ENCODE peak calls at places on chromosomes 7 and 10, in six cellular contexts. One of them, this sample, is unnamed.

GRCh38 chr7:24283900-24284698 is at the start of gene NPY:
- DNase-seq in stimulated activated naive CD8-positive, alpha-beta T cell treated with anti-CD3 and anti-CD28 coated beads, Interleukin-15, Interleukin-2, amounts not matched to agents 100 U/mL and 50 U/mL, for 24 hours: peak; percentile 24
- DNase-seq in CD4-positive, alpha-beta memory T cell: no peak
- DNase-seq in DMS79 treated with DMSO at 0.1 percent for 48 hours: peak; percentile 51
- DNase-seq in activated CD4-positive, alpha-beta T cell treated with anti-CD3 and anti-CD28 coated beads for 24 hours: no peak
- DNase-seq in stimulated activated CD8-positive, alpha-beta memory T cell treated with anti-CD3 and anti-CD28 coated beads, Interleukin-2, amount 100 ng/mL, for 48 hours: no peak
- DNase-seq in this sample: no peak

GRCh38 chr7:103010220-103010607 is 64.4 kb downstream of the FBXL13 start:
- DNase-seq in stimulated activated naive CD8-positive, alpha-beta T cell treated with anti-CD3 and anti-CD28 coated beads, Interleukin-15, Interleukin-2, amounts not matched to agents 100 U/mL and 50 U/mL, for 24 hours: no peak
- DNase-seq in CD4-positive, alpha-beta memory T cell: no peak
- DNase-seq in DMS79 treated with DMSO at 0.1 percent for 48 hours: no peak
- DNase-seq in activated CD4-positive, alpha-beta T cell treated with anti-CD3 and anti-CD28 coated beads for 24 hours: no peak
- DNase-seq in stimulated activated CD8-positive, alpha-beta memory T cell treated with anti-CD3 and anti-CD28 coated beads, Interleukin-2, amount 100 ng/mL, for 48 hours: no peak
- DNase-seq in this sample: no peak

GRCh38 chr10:78634835-78635234 is 433.9 kb upstream of the ZMIZ1 start:
- DNase-seq in stimulated activated naive CD8-positive, alpha-beta T cell treated with anti-CD3 and anti-CD28 coated beads, Interleukin-15, Interleukin-2, amounts not matched to agents 100 U/mL and 50 U/mL, for 24 hours: no peak
- DNase-seq in CD4-positive, alpha-beta memory T cell: no peak
- DNase-seq in DMS79 treated with DMSO at 0.1 percent for 48 hours: no peak
- DNase-seq in activated CD4-positive, alpha-beta T cell treated with anti-CD3 and anti-CD28 coated beads for 24 hours: no peak
- DNase-seq in stimulated activated CD8-positive, alpha-beta memory T cell treated with anti-CD3 and anti-CD28 coated beads, Interleukin-2, amount 100 ng/mL, for 48 hours: no peak
- DNase-seq in this sample: no peak

GRCh38 chr10:62069452-62070191 is 168.1 kb downstream of the ARID5B start:
- DNase-seq in stimulated activated naive CD8-positive, alpha-beta T cell treated with anti-CD3 and anti-CD28 coated beads, Interleukin-15, Interleukin-2, amounts not matched to agents 100 U/mL and 50 U/mL, for 24 hours: no peak
- DNase-seq in CD4-positive, alpha-beta memory T cell: no peak
- DNase-seq in DMS79 treated with DMSO at 0.1 percent for 48 hours: no peak
- DNase-seq in activated CD4-positive, alpha-beta T cell treated with anti-CD3 and anti-CD28 coated beads for 24 hours: no peak
- DNase-seq in stimulated activated CD8-positive, alpha-beta memory T cell treated with anti-CD3 and anti-CD28 coated beads, Interleukin-2, amount 100 ng/mL, for 48 hours: no peak
- DNase-seq in this sample: no peak

GRCh38 chr7:48052748-48053147 is 17.4 kb downstream of the C7orf57 start:
- DNase-seq in stimulated activated naive CD8-positive, alpha-beta T cell treated with anti-CD3 and anti-CD28 coated beads, Interleukin-15, Interleukin-2, amounts not matched to agents 100 U/mL and 50 U/mL, for 24 hours: no peak
- DNase-seq in CD4-positive, alpha-beta memory T cell: no peak
- DNase-seq in DMS79 treated with DMSO at 0.1 percent for 48 hours: no peak
- DNase-seq in activated CD4-positive, alpha-beta T cell treated with anti-CD3 and anti-CD28 coated beads for 24 hours: no peak
- DNase-seq in stimulated activated CD8-positive, alpha-beta memory T cell treated with anti-CD3 and anti-CD28 coated beads, Interleukin-2, amount 100 ng/mL, for 48 hours: no peak
- DNase-seq in this sample: no peak

GRCh38 chr10:79378647-79379511 is 31.6 kb downstream of the PPIF start:
- DNase-seq in stimulated activated naive CD8-positive, alpha-beta T cell treated with anti-CD3 and anti-CD28 coated beads, Interleukin-15, Interleukin-2, amounts not matched to agents 100 U/mL and 50 U/mL, for 24 hours: no peak
- DNase-seq in CD4-positive, alpha-beta memory T cell: no peak
- DNase-seq in DMS79 treated with DMSO at 0.1 percent for 48 hours: no peak
- DNase-seq in activated CD4-positive, alpha-beta T cell treated with anti-CD3 and anti-CD28 coated beads for 24 hours: no peak
- DNase-seq in stimulated activated CD8-positive, alpha-beta memory T cell treated with anti-CD3 and anti-CD28 coated beads, Interleukin-2, amount 100 ng/mL, for 48 hours: no peak
- DNase-seq in this sample: no peak

GRCh38 chr7:63023182-63023787 is 975.4 kb upstream of the ZNF722 start:
- DNase-seq in stimulated activated naive CD8-positive, alpha-beta T cell treated with anti-CD3 and anti-CD28 coated beads, Interleukin-15, Interleukin-2, amounts not matched to agents 100 U/mL and 50 U/mL, for 24 hours: no peak
- DNase-seq in CD4-positive, alpha-beta memory T cell: no peak
- DNase-seq in DMS79 treated with DMSO at 0.1 percent for 48 hours: no peak
- DNase-seq in activated CD4-positive, alpha-beta T cell treated with anti-CD3 and anti-CD28 coated beads for 24 hours: no peak
- DNase-seq in stimulated activated CD8-positive, alpha-beta memory T cell treated with anti-CD3 and anti-CD28 coated beads, Interleukin-2, amount 100 ng/mL, for 48 hours: no peak
- DNase-seq in this sample: no peak

GRCh38 chr10:112517381-112517976 is 70.5 kb downstream of the VTI1A start:
- DNase-seq in stimulated activated naive CD8-positive, alpha-beta T cell treated with anti-CD3 and anti-CD28 coated beads, Interleukin-15, Interleukin-2, amounts not matched to agents 100 U/mL and 50 U/mL, for 24 hours: no peak
- DNase-seq in CD4-positive, alpha-beta memory T cell: no peak
- DNase-seq in DMS79 treated with DMSO at 0.1 percent for 48 hours: no peak
- DNase-seq in activated CD4-positive, alpha-beta T cell treated with anti-CD3 and anti-CD28 coated beads for 24 hours: no peak
- DNase-seq in stimulated activated CD8-positive, alpha-beta memory T cell treated with anti-CD3 and anti-CD28 coated beads, Interleukin-2, amount 100 ng/mL, for 48 hours: no peak
- DNase-seq in this sample: no peak

GRCh38 chr10:92290076-92290836 is 622 bp downstream of the CPEB3 start:
- DNase-seq in stimulated activated naive CD8-positive, alpha-beta T cell treated with anti-CD3 and anti-CD28 coated beads, Interleukin-15, Interleukin-2, amounts not matched to agents 100 U/mL and 50 U/mL, for 24 hours: peak; percentile 50
- DNase-seq in CD4-positive, alpha-beta memory T cell: peak; percentile 60
- DNase-seq in DMS79 treated with DMSO at 0.1 percent for 48 hours: peak; percentile 36
- DNase-seq in activated CD4-positive, alpha-beta T cell treated with anti-CD3 and anti-CD28 coated beads for 24 hours: no peak
- DNase-seq in stimulated activated CD8-positive, alpha-beta memory T cell treated with anti-CD3 and anti-CD28 coated beads, Interleukin-2, amount 100 ng/mL, for 48 hours: peak; percentile 16
- DNase-seq in this sample: peak; percentile 51

GRCh38 chr7:1311406-1312097 is 78.9 kb downstream of the UNCX start:
- DNase-seq in stimulated activated naive CD8-positive, alpha-beta T cell treated with anti-CD3 and anti-CD28 coated beads, Interleukin-15, Interleukin-2, amounts not matched to agents 100 U/mL and 50 U/mL, for 24 hours: no peak
- DNase-seq in CD4-positive, alpha-beta memory T cell: no peak
- DNase-seq in DMS79 treated with DMSO at 0.1 percent for 48 hours: no peak
- DNase-seq in activated CD4-positive, alpha-beta T cell treated with anti-CD3 and anti-CD28 coated beads for 24 hours: no peak
- DNase-seq in stimulated activated CD8-positive, alpha-beta memory T cell treated with anti-CD3 and anti-CD28 coated beads, Interleukin-2, amount 100 ng/mL, for 48 hours: no peak
- DNase-seq in this sample: no peak

GRCh38 chr10:43781480-43782361 is 133.0 kb upstream of the ZNF32 start:
- DNase-seq in stimulated activated naive CD8-positive, alpha-beta T cell treated with anti-CD3 and anti-CD28 coated beads, Interleukin-15, Interleukin-2, amounts not matched to agents 100 U/mL and 50 U/mL, for 24 hours: peak; percentile 59
- DNase-seq in CD4-positive, alpha-beta memory T cell: no peak
- DNase-seq in DMS79 treated with DMSO at 0.1 percent for 48 hours: no peak
- DNase-seq in activated CD4-positive, alpha-beta T cell treated with anti-CD3 and anti-CD28 coated beads for 24 hours: peak; percentile 20
- DNase-seq in stimulated activated CD8-positive, alpha-beta memory T cell treated with anti-CD3 and anti-CD28 coated beads, Interleukin-2, amount 100 ng/mL, for 48 hours: peak; percentile 15
- DNase-seq in this sample: peak; percentile 3

GRCh38 chr10:116850058-116850611 is 836 bp downstream of the ENO4 start:
- DNase-seq in stimulated activated naive CD8-positive, alpha-beta T cell treated with anti-CD3 and anti-CD28 coated beads, Interleukin-15, Interleukin-2, amounts not matched to agents 100 U/mL and 50 U/mL, for 24 hours: no peak
- DNase-seq in CD4-positive, alpha-beta memory T cell: no peak
- DNase-seq in DMS79 treated with DMSO at 0.1 percent for 48 hours: no peak
- DNase-seq in activated CD4-positive, alpha-beta T cell treated with anti-CD3 and anti-CD28 coated beads for 24 hours: no peak
- DNase-seq in stimulated activated CD8-positive, alpha-beta memory T cell treated with anti-CD3 and anti-CD28 coated beads, Interleukin-2, amount 100 ng/mL, for 48 hours: no peak
- DNase-seq in this sample: no peak

GRCh38 chr10:58302259-58302658 is 32.5 kb upstream of the UBE2D1 start:
- DNase-seq in stimulated activated naive CD8-positive, alpha-beta T cell treated with anti-CD3 and anti-CD28 coated beads, Interleukin-15, Interleukin-2, amounts not matched to agents 100 U/mL and 50 U/mL, for 24 hours: no peak
- DNase-seq in CD4-positive, alpha-beta memory T cell: no peak
- DNase-seq in DMS79 treated with DMSO at 0.1 percent for 48 hours: no peak
- DNase-seq in activated CD4-positive, alpha-beta T cell treated with anti-CD3 and anti-CD28 coated beads for 24 hours: no peak
- DNase-seq in stimulated activated CD8-positive, alpha-beta memory T cell treated with anti-CD3 and anti-CD28 coated beads, Interleukin-2, amount 100 ng/mL, for 48 hours: no peak
- DNase-seq in this sample: no peak

GRCh38 chr7:31782411-31782991 is 95.5 kb downstream of the PPP1R17 start:
- DNase-seq in stimulated activated naive CD8-positive, alpha-beta T cell treated with anti-CD3 and anti-CD28 coated beads, Interleukin-15, Interleukin-2, amounts not matched to agents 100 U/mL and 50 U/mL, for 24 hours: no peak
- DNase-seq in CD4-positive, alpha-beta memory T cell: no peak
- DNase-seq in DMS79 treated with DMSO at 0.1 percent for 48 hours: no peak
- DNase-seq in activated CD4-positive, alpha-beta T cell treated with anti-CD3 and anti-CD28 coated beads for 24 hours: no peak
- DNase-seq in stimulated activated CD8-positive, alpha-beta memory T cell treated with anti-CD3 and anti-CD28 coated beads, Interleukin-2, amount 100 ng/mL, for 48 hours: no peak
- DNase-seq in this sample: peak; percentile 52

GRCh38 chr10:6136215-6137201 is 47.7 kb downstream of the RBM17 start:
- DNase-seq in stimulated activated naive CD8-positive, alpha-beta T cell treated with anti-CD3 and anti-CD28 coated beads, Interleukin-15, Interleukin-2, amounts not matched to agents 100 U/mL and 50 U/mL, for 24 hours: peak; percentile 79
- DNase-seq in CD4-positive, alpha-beta memory T cell: peak; percentile 61
- DNase-seq in DMS79 treated with DMSO at 0.1 percent for 48 hours: no peak
- DNase-seq in activated CD4-positive, alpha-beta T cell treated with anti-CD3 and anti-CD28 coated beads for 24 hours: no peak
- DNase-seq in stimulated activated CD8-positive, alpha-beta memory T cell treated with anti-CD3 and anti-CD28 coated beads, Interleukin-2, amount 100 ng/mL, for 48 hours: peak; percentile 38
- DNase-seq in this sample: no peak

GRCh38 chr10:499991-500390 is 189.5 kb downstream of the DIP2C start:
- DNase-seq in stimulated activated naive CD8-positive, alpha-beta T cell treated with anti-CD3 and anti-CD28 coated beads, Interleukin-15, Interleukin-2, amounts not matched to agents 100 U/mL and 50 U/mL, for 24 hours: no peak
- DNase-seq in CD4-positive, alpha-beta memory T cell: no peak
- DNase-seq in DMS79 treated with DMSO at 0.1 percent for 48 hours: no peak
- DNase-seq in activated CD4-positive, alpha-beta T cell treated with anti-CD3 and anti-CD28 coated beads for 24 hours: no peak
- DNase-seq in stimulated activated CD8-positive, alpha-beta memory T cell treated with anti-CD3 and anti-CD28 coated beads, Interleukin-2, amount 100 ng/mL, for 48 hours: no peak
- DNase-seq in this sample: no peak

GRCh38 chr10:47366731-47367460 is 17.2 kb downstream of the ZNF488 start:
- DNase-seq in stimulated activated naive CD8-positive, alpha-beta T cell treated with anti-CD3 and anti-CD28 coated beads, Interleukin-15, Interleukin-2, amounts not matched to agents 100 U/mL and 50 U/mL, for 24 hours: no peak
- DNase-seq in CD4-positive, alpha-beta memory T cell: no peak
- DNase-seq in DMS79 treated with DMSO at 0.1 percent for 48 hours: no peak
- DNase-seq in activated CD4-positive, alpha-beta T cell treated with anti-CD3 and anti-CD28 coated beads for 24 hours: no peak
- DNase-seq in stimulated activated CD8-positive, alpha-beta memory T cell treated with anti-CD3 and anti-CD28 coated beads, Interleukin-2, amount 100 ng/mL, for 48 hours: no peak
- DNase-seq in this sample: no peak

GRCh38 chr10:116849271-116850057 is at the start of gene ENO4:
- DNase-seq in stimulated activated naive CD8-positive, alpha-beta T cell treated with anti-CD3 and anti-CD28 coated beads, Interleukin-15, Interleukin-2, amounts not matched to agents 100 U/mL and 50 U/mL, for 24 hours: peak; percentile 5
- DNase-seq in CD4-positive, alpha-beta memory T cell: no peak
- DNase-seq in DMS79 treated with DMSO at 0.1 percent for 48 hours: peak; percentile 70
- DNase-seq in activated CD4-positive, alpha-beta T cell treated with anti-CD3 and anti-CD28 coated beads for 24 hours: no peak
- DNase-seq in stimulated activated CD8-positive, alpha-beta memory T cell treated with anti-CD3 and anti-CD28 coated beads, Interleukin-2, amount 100 ng/mL, for 48 hours: no peak
- DNase-seq in this sample: no peak

GRCh38 chr10:58781873-58782488 is 269.3 kb downstream of the BICC1 start:
- DNase-seq in stimulated activated naive CD8-positive, alpha-beta T cell treated with anti-CD3 and anti-CD28 coated beads, Interleukin-15, Interleukin-2, amounts not matched to agents 100 U/mL and 50 U/mL, for 24 hours: no peak
- DNase-seq in CD4-positive, alpha-beta memory T cell: no peak
- DNase-seq in DMS79 treated with DMSO at 0.1 percent for 48 hours: no peak
- DNase-seq in activated CD4-positive, alpha-beta T cell treated with anti-CD3 and anti-CD28 coated beads for 24 hours: no peak
- DNase-seq in stimulated activated CD8-positive, alpha-beta memory T cell treated with anti-CD3 and anti-CD28 coated beads, Interleukin-2, amount 100 ng/mL, for 48 hours: no peak
- DNase-seq in this sample: peak; percentile 23

GRCh38 chr10:62166331-62167154 is 102.1 kb downstream of the RTKN2 start:
- DNase-seq in stimulated activated naive CD8-positive, alpha-beta T cell treated with anti-CD3 and anti-CD28 coated beads, Interleukin-15, Interleukin-2, amounts not matched to agents 100 U/mL and 50 U/mL, for 24 hours: no peak
- DNase-seq in CD4-positive, alpha-beta memory T cell: no peak
- DNase-seq in DMS79 treated with DMSO at 0.1 percent for 48 hours: no peak
- DNase-seq in activated CD4-positive, alpha-beta T cell treated with anti-CD3 and anti-CD28 coated beads for 24 hours: no peak
- DNase-seq in stimulated activated CD8-positive, alpha-beta memory T cell treated with anti-CD3 and anti-CD28 coated beads, Interleukin-2, amount 100 ng/mL, for 48 hours: no peak
- DNase-seq in this sample: no peak

GRCh38 chr7:158827411-158828342 is 1.6 kb downstream of the ESYT2 start:
- DNase-seq in stimulated activated naive CD8-positive, alpha-beta T cell treated with anti-CD3 and anti-CD28 coated beads, Interleukin-15, Interleukin-2, amounts not matched to agents 100 U/mL and 50 U/mL, for 24 hours: peak; percentile 33
- DNase-seq in CD4-positive, alpha-beta memory T cell: peak; percentile 71
- DNase-seq in DMS79 treated with DMSO at 0.1 percent for 48 hours: no peak
- DNase-seq in activated CD4-positive, alpha-beta T cell treated with anti-CD3 and anti-CD28 coated beads for 24 hours: no peak
- DNase-seq in stimulated activated CD8-positive, alpha-beta memory T cell treated with anti-CD3 and anti-CD28 coated beads, Interleukin-2, amount 100 ng/mL, for 48 hours: no peak
- DNase-seq in this sample: peak; percentile 29

GRCh38 chr7:130420943-130421578 is 19.8 kb downstream of the CEP41 start:
- DNase-seq in stimulated activated naive CD8-positive, alpha-beta T cell treated with anti-CD3 and anti-CD28 coated beads, Interleukin-15, Interleukin-2, amounts not matched to agents 100 U/mL and 50 U/mL, for 24 hours: no peak
- DNase-seq in CD4-positive, alpha-beta memory T cell: no peak
- DNase-seq in DMS79 treated with DMSO at 0.1 percent for 48 hours: peak; percentile 93
- DNase-seq in activated CD4-positive, alpha-beta T cell treated with anti-CD3 and anti-CD28 coated beads for 24 hours: no peak
- DNase-seq in stimulated activated CD8-positive, alpha-beta memory T cell treated with anti-CD3 and anti-CD28 coated beads, Interleukin-2, amount 100 ng/mL, for 48 hours: no peak
- DNase-seq in this sample: no peak

GRCh38 chr7:127905491-127906330 is 125.5 kb downstream of the LRRC4 start:
- DNase-seq in stimulated activated naive CD8-positive, alpha-beta T cell treated with anti-CD3 and anti-CD28 coated beads, Interleukin-15, Interleukin-2, amounts not matched to agents 100 U/mL and 50 U/mL, for 24 hours: no peak
- DNase-seq in CD4-positive, alpha-beta memory T cell: no peak
- DNase-seq in DMS79 treated with DMSO at 0.1 percent for 48 hours: no peak
- DNase-seq in activated CD4-positive, alpha-beta T cell treated with anti-CD3 and anti-CD28 coated beads for 24 hours: no peak
- DNase-seq in stimulated activated CD8-positive, alpha-beta memory T cell treated with anti-CD3 and anti-CD28 coated beads, Interleukin-2, amount 100 ng/mL, for 48 hours: no peak
- DNase-seq in this sample: no peak

GRCh38 chr10:24481241-24481640 is 242.4 kb downstream of the ARHGAP21 start:
- DNase-seq in stimulated activated naive CD8-positive, alpha-beta T cell treated with anti-CD3 and anti-CD28 coated beads, Interleukin-15, Interleukin-2, amounts not matched to agents 100 U/mL and 50 U/mL, for 24 hours: no peak
- DNase-seq in CD4-positive, alpha-beta memory T cell: no peak
- DNase-seq in DMS79 treated with DMSO at 0.1 percent for 48 hours: no peak
- DNase-seq in activated CD4-positive, alpha-beta T cell treated with anti-CD3 and anti-CD28 coated beads for 24 hours: no peak
- DNase-seq in stimulated activated CD8-positive, alpha-beta memory T cell treated with anti-CD3 and anti-CD28 coated beads, Interleukin-2, amount 100 ng/mL, for 48 hours: no peak
- DNase-seq in this sample: no peak

GRCh38 chr7:28904539-28905143 is 53.5 kb downstream of the TRIL start:
- DNase-seq in stimulated activated naive CD8-positive, alpha-beta T cell treated with anti-CD3 and anti-CD28 coated beads, Interleukin-15, Interleukin-2, amounts not matched to agents 100 U/mL and 50 U/mL, for 24 hours: no peak
- DNase-seq in CD4-positive, alpha-beta memory T cell: no peak
- DNase-seq in DMS79 treated with DMSO at 0.1 percent for 48 hours: no peak
- DNase-seq in activated CD4-positive, alpha-beta T cell treated with anti-CD3 and anti-CD28 coated beads for 24 hours: no peak
- DNase-seq in stimulated activated CD8-positive, alpha-beta memory T cell treated with anti-CD3 and anti-CD28 coated beads, Interleukin-2, amount 100 ng/mL, for 48 hours: no peak
- DNase-seq in this sample: no peak

GRCh38 chr7:1679966-1680730 is 10.1 kb downstream of the ELFN1 start:
- DNase-seq in stimulated activated naive CD8-positive, alpha-beta T cell treated with anti-CD3 and anti-CD28 coated beads, Interleukin-15, Interleukin-2, amounts not matched to agents 100 U/mL and 50 U/mL, for 24 hours: no peak
- DNase-seq in CD4-positive, alpha-beta memory T cell: no peak
- DNase-seq in DMS79 treated with DMSO at 0.1 percent for 48 hours: no peak
- DNase-seq in activated CD4-positive, alpha-beta T cell treated with anti-CD3 and anti-CD28 coated beads for 24 hours: no peak
- DNase-seq in stimulated activated CD8-positive, alpha-beta memory T cell treated with anti-CD3 and anti-CD28 coated beads, Interleukin-2, amount 100 ng/mL, for 48 hours: no peak
- DNase-seq in this sample: no peak

GRCh38 chr10:49282306-49282705 is 16.7 kb upstream of the C10orf71 start:
- DNase-seq in stimulated activated naive CD8-positive, alpha-beta T cell treated with anti-CD3 and anti-CD28 coated beads, Interleukin-15, Interleukin-2, amounts not matched to agents 100 U/mL and 50 U/mL, for 24 hours: no peak
- DNase-seq in CD4-positive, alpha-beta memory T cell: no peak
- DNase-seq in DMS79 treated with DMSO at 0.1 percent for 48 hours: no peak
- DNase-seq in activated CD4-positive, alpha-beta T cell treated with anti-CD3 and anti-CD28 coated beads for 24 hours: no peak
- DNase-seq in stimulated activated CD8-positive, alpha-beta memory T cell treated with anti-CD3 and anti-CD28 coated beads, Interleukin-2, amount 100 ng/mL, for 48 hours: no peak
- DNase-seq in this sample: no peak

GRCh38 chr7:46747222-46747621 is 826.1 kb upstream of the IGFBP3 start:
- DNase-seq in stimulated activated naive CD8-positive, alpha-beta T cell treated with anti-CD3 and anti-CD28 coated beads, Interleukin-15, Interleukin-2, amounts not matched to agents 100 U/mL and 50 U/mL, for 24 hours: no peak
- DNase-seq in CD4-positive, alpha-beta memory T cell: no peak
- DNase-seq in DMS79 treated with DMSO at 0.1 percent for 48 hours: no peak
- DNase-seq in activated CD4-positive, alpha-beta T cell treated with anti-CD3 and anti-CD28 coated beads for 24 hours: no peak
- DNase-seq in stimulated activated CD8-positive, alpha-beta memory T cell treated with anti-CD3 and anti-CD28 coated beads, Interleukin-2, amount 100 ng/mL, for 48 hours: no peak
- DNase-seq in this sample: no peak

GRCh38 chr10:130786365-130786966 is 525.1 kb downstream of the TCERG1L start:
- DNase-seq in stimulated activated naive CD8-positive, alpha-beta T cell treated with anti-CD3 and anti-CD28 coated beads, Interleukin-15, Interleukin-2, amounts not matched to agents 100 U/mL and 50 U/mL, for 24 hours: no peak
- DNase-seq in CD4-positive, alpha-beta memory T cell: no peak
- DNase-seq in DMS79 treated with DMSO at 0.1 percent for 48 hours: no peak
- DNase-seq in activated CD4-positive, alpha-beta T cell treated with anti-CD3 and anti-CD28 coated beads for 24 hours: no peak
- DNase-seq in stimulated activated CD8-positive, alpha-beta memory T cell treated with anti-CD3 and anti-CD28 coated beads, Interleukin-2, amount 100 ng/mL, for 48 hours: no peak
- DNase-seq in this sample: no peak

GRCh38 chr10:52434734-52435133 is 120.7 kb downstream of the DKK1 start:
- DNase-seq in stimulated activated naive CD8-positive, alpha-beta T cell treated with anti-CD3 and anti-CD28 coated beads, Interleukin-15, Interleukin-2, amounts not matched to agents 100 U/mL and 50 U/mL, for 24 hours: no peak
- DNase-seq in CD4-positive, alpha-beta memory T cell: no peak
- DNase-seq in DMS79 treated with DMSO at 0.1 percent for 48 hours: no peak
- DNase-seq in activated CD4-positive, alpha-beta T cell treated with anti-CD3 and anti-CD28 coated beads for 24 hours: no peak
- DNase-seq in stimulated activated CD8-positive, alpha-beta memory T cell treated with anti-CD3 and anti-CD28 coated beads, Interleukin-2, amount 100 ng/mL, for 48 hours: no peak
- DNase-seq in this sample: no peak

GRCh38 chr10:94129393-94130130 is 135.8 kb downstream of the PLCE1 start:
- DNase-seq in stimulated activated naive CD8-positive, alpha-beta T cell treated with anti-CD3 and anti-CD28 coated beads, Interleukin-15, Interleukin-2, amounts not matched to agents 100 U/mL and 50 U/mL, for 24 hours: no peak
- DNase-seq in CD4-positive, alpha-beta memory T cell: no peak
- DNase-seq in DMS79 treated with DMSO at 0.1 percent for 48 hours: no peak
- DNase-seq in activated CD4-positive, alpha-beta T cell treated with anti-CD3 and anti-CD28 coated beads for 24 hours: no peak
- DNase-seq in stimulated activated CD8-positive, alpha-beta memory T cell treated with anti-CD3 and anti-CD28 coated beads, Interleukin-2, amount 100 ng/mL, for 48 hours: no peak
- DNase-seq in this sample: no peak

GRCh38 chr7:135714534-135715009 is 13.4 kb downstream of the SLC13A4 start:
- DNase-seq in stimulated activated naive CD8-positive, alpha-beta T cell treated with anti-CD3 and anti-CD28 coated beads, Interleukin-15, Interleukin-2, amounts not matched to agents 100 U/mL and 50 U/mL, for 24 hours: no peak
- DNase-seq in CD4-positive, alpha-beta memory T cell: no peak
- DNase-seq in DMS79 treated with DMSO at 0.1 percent for 48 hours: no peak
- DNase-seq in activated CD4-positive, alpha-beta T cell treated with anti-CD3 and anti-CD28 coated beads for 24 hours: no peak
- DNase-seq in stimulated activated CD8-positive, alpha-beta memory T cell treated with anti-CD3 and anti-CD28 coated beads, Interleukin-2, amount 100 ng/mL, for 48 hours: no peak
- DNase-seq in this sample: no peak

GRCh38 chr7:87361320-87361719 is 15.9 kb downstream of the CROT start:
- DNase-seq in stimulated activated naive CD8-positive, alpha-beta T cell treated with anti-CD3 and anti-CD28 coated beads, Interleukin-15, Interleukin-2, amounts not matched to agents 100 U/mL and 50 U/mL, for 24 hours: no peak
- DNase-seq in CD4-positive, alpha-beta memory T cell: no peak
- DNase-seq in DMS79 treated with DMSO at 0.1 percent for 48 hours: no peak
- DNase-seq in activated CD4-positive, alpha-beta T cell treated with anti-CD3 and anti-CD28 coated beads for 24 hours: no peak
- DNase-seq in stimulated activated CD8-positive, alpha-beta memory T cell treated with anti-CD3 and anti-CD28 coated beads, Interleukin-2, amount 100 ng/mL, for 48 hours: no peak
- DNase-seq in this sample: no peak